ENCODE peak calls at places on chromosome 3, in ten cellular contexts. O is lung, M is A549, I is cardiac muscle cell, R is brain microvascular endothelial cell, Z is ovary, C is tibial artery, V is IMR-90, X is upper lobe of left lung, D is suprapubic skin. E is an unnamed sample.

GRCh38 chr3:137761563-137762503 is 2.3 kb upstream of the SOX14 start:
- DNase-seq in X (peak), R (no peak), Z (no peak), I (no peak), C (peak), V (no peak), D (no peak), M (no peak), O (no peak), E (no peak)

GRCh38 chr3:131795382-131796085 is 239.3 kb downstream of the CPNE4 start:
- DNase-seq in D (no peak), X (no peak), M (no peak), Z (no peak), V (no peak), C (no peak), O (peak), I (peak), R (peak), E (no peak)

GRCh38 chr3:124791142-124791541 is 60.9 kb downstream of the UMPS start:
- DNase-seq in I (no peak), V (peak), R (no peak), C (no peak), X (no peak), O (no peak), D (no peak), Z (no peak), M (no peak), E (no peak)

GRCh38 chr3:13077431-13078157 is 4.4 kb upstream of the IQSEC1 start:
- DNase-seq in X (no peak), C (peak), M (no peak), I (no peak), O (no peak), D (no peak), Z (no peak), R (no peak), V (no peak), E (peak)

GRCh38 chr3:15174953-15175352 is 31.1 kb upstream of the CAPN7 start:
- DNase-seq in V (no peak), C (no peak), D (no peak), I (no peak), Z (no peak), M (no peak), R (no peak), O (no peak), X (no peak), E (no peak)

GRCh38 chr3:127612966-127613365 is 14.8 kb downstream of the MCM2 start:
- DNase-seq in R (no peak), X (no peak), I (no peak), D (no peak), O (peak), M (no peak), V (no peak), C (no peak), Z (no peak), E (no peak)

GRCh38 chr3:52722491-52722890 is 16.6 kb downstream of the SPCS1 start:
- DNase-seq in D (no peak), X (no peak), R (no peak), I (no peak), V (no peak), O (no peak), C (no peak), M (no peak), Z (no peak), E (no peak)

GRCh38 chr3:178206554-178206953 is 329.7 kb upstream of the KCNMB2 start:
- DNase-seq in R (no peak), I (peak), X (no peak), C (no peak), V (no peak), Z (no peak), M (no peak), O (no peak), D (no peak), E (no peak)

GRCh38 chr3:195035345-195036202 is 235.4 kb downstream of the XXYLT1 start:
- DNase-seq in O (no peak), X (peak), R (no peak), C (no peak), V (no peak), D (peak), Z (no peak), I (no peak), M (peak), E (no peak)

GRCh38 chr3:47022540-47023161 is 43.2 kb downstream of the NBEAL2 start:
- DNase-seq in X (no peak), M (no peak), C (no peak), Z (no peak), O (no peak), I (peak), D (no peak), R (no peak), V (peak), E (no peak)

GRCh38 chr3:113261996-113262665 is 50.8 kb downstream of the BOC start:
- DNase-seq in O (no peak), X (no peak), C (peak), R (no peak), D (no peak), I (no peak), Z (no peak), V (no peak), M (no peak), E (no peak)

GRCh38 chr3:195197764-195198423 is 73.1 kb downstream of the XXYLT1 start:
- DNase-seq in D (no peak), V (peak), Z (no peak), R (peak), O (no peak), I (no peak), X (no peak), M (peak), C (peak), E (no peak)

GRCh38 chr3:131669590-131669989 is 166.8 kb upstream of the MRPL3 start:
- DNase-seq in C (no peak), I (no peak), O (no peak), X (no peak), M (no peak), V (no peak), Z (no peak), D (no peak), R (no peak), E (no peak)

GRCh38 chr3:45948409-45948808 is 5.1 kb downstream of the CXCR6 start:
- DNase-seq in R (no peak), M (no peak), D (no peak), V (peak), Z (no peak), O (no peak), I (no peak), X (no peak), C (no peak), E (no peak)

GRCh38 chr3:9500108-9501050 is 53.2 kb downstream of the LHFPL4 start:
- DNase-seq in X (peak), D (no peak), C (no peak), O (peak), Z (peak), I (peak), R (peak), M (peak), V (peak), E (no peak)

GRCh38 chr3:125090649-125091048 is 34.9 kb upstream of the HEG1 start:
- DNase-seq in M (no peak), C (no peak), X (no peak), R (no peak), Z (no peak), I (no peak), V (no peak), O (no peak), D (no peak), E (no peak)

GRCh38 chr3:15478300-15478979 is 43.1 kb downstream of the COLQ start:
- DNase-seq in V (no peak), X (no peak), D (peak), Z (no peak), O (no peak), I (no peak), C (no peak), R (no peak), M (no peak), E (no peak)

GRCh38 chr3:66066963-66067617 is 28.4 kb upstream of the MAGI1 start:
- DNase-seq in R (no peak), C (no peak), V (no peak), X (no peak), M (no peak), Z (no peak), O (no peak), D (no peak), I (no peak), E (no peak)

GRCh38 chr3:112005091-112005672 is 6.5 kb downstream of the TAGLN3 start:
- DNase-seq in X (no peak), V (peak), D (no peak), R (no peak), M (no peak), Z (no peak), O (no peak), I (no peak), C (no peak), E (no peak)

GRCh38 chr3:136577791-136578190 is 174.4 kb downstream of the STAG1 start:
- DNase-seq in D (no peak), X (no peak), M (no peak), C (no peak), V (no peak), Z (no peak), R (no peak), O (no peak), I (no peak), E (no peak)

GRCh38 chr3:171172070-171172469 is 145.6 kb upstream of the SLC2A2 start:
- DNase-seq in X (no peak), O (no peak), V (no peak), Z (no peak), D (no peak), R (no peak), I (no peak), M (no peak), C (no peak), E (no peak)

GRCh38 chr3:101010316-101010715 is 17.1 kb upstream of the ABI3BP start:
- DNase-seq in I (no peak), V (peak), R (no peak), O (no peak), Z (no peak), D (no peak), M (no peak), X (no peak), C (no peak), E (no peak)

GRCh38 chr3:78911394-78911793 is 856.4 kb downstream of the ROBO1 start:
- DNase-seq in C (no peak), M (no peak), D (no peak), X (no peak), V (no peak), Z (no peak), O (no peak), I (no peak), R (no peak), E (no peak)

GRCh38 chr3:178072931-178073330 is 463.3 kb upstream of the KCNMB2 start:
- DNase-seq in V (no peak), O (no peak), X (no peak), I (no peak), M (no peak), C (no peak), R (no peak), D (no peak), Z (no peak), E (no peak)

GRCh38 chr3:155744626-155745324 is at the start of gene PLCH1:
- DNase-seq in Z (peak), I (peak), M (peak), V (peak), D (peak), C (peak), O (peak), R (peak), X (peak), E (peak)

GRCh38 chr3:80043226-80043625 is 275.4 kb upstream of the ROBO1 start:
- DNase-seq in Z (no peak), M (no peak), D (no peak), X (no peak), C (no peak), O (no peak), R (no peak), I (no peak), V (no peak), E (no peak)

GRCh38 chr3:12662593-12663310 is 1.2 kb downstream of the RAF1 start:
- DNase-seq in I (peak), C (peak), X (peak), R (no peak), V (peak), D (no peak), O (no peak), Z (no peak), M (peak), E (peak)

GRCh38 chr3:38627956-38628355 is 21.5 kb downstream of the SCN5A start:
- DNase-seq in O (no peak), C (no peak), Z (no peak), M (peak), R (peak), X (no peak), V (no peak), D (no peak), I (peak), E (no peak)

GRCh38 chr3:89957461-89957860 is 850.0 kb downstream of the EPHA3 start:
- DNase-seq in C (no peak), I (no peak), V (no peak), X (no peak), R (peak), O (no peak), M (no peak), D (no peak), Z (no peak), E (no peak)

GRCh38 chr3:4687596-4687995 is 194.4 kb downstream of the ITPR1 start:
- DNase-seq in D (no peak), V (no peak), C (no peak), X (no peak), M (no peak), I (no peak), R (no peak), O (no peak), Z (no peak), E (no peak)

GRCh38 chr3:169542347-169542751 is 121.2 kb downstream of the MECOM start:
- DNase-seq in O (no peak), D (no peak), R (no peak), V (no peak), X (no peak), C (no peak), I (no peak), Z (no peak), M (no peak), E (no peak)

GRCh38 chr3:58591496-58592133 is 14.4 kb upstream of the FAM107A start:
- DNase-seq in I (no peak), C (no peak), D (no peak), O (no peak), R (peak), V (no peak), X (no peak), M (no peak), Z (no peak), E (no peak)

GRCh38 chr3:98801042-98801747 is 38.1 kb downstream of the ST3GAL6 start:
- DNase-seq in Z (no peak), I (no peak), M (no peak), D (no peak), R (no peak), V (no peak), C (no peak), X (no peak), O (no peak), E (no peak)
- TF ChIP-seq CTCF in Z (no peak), I (peak), M (peak), D (no peak), R (peak), V (peak), C (no peak), X (no peak), O (no peak), E (no peak)

DNA sequence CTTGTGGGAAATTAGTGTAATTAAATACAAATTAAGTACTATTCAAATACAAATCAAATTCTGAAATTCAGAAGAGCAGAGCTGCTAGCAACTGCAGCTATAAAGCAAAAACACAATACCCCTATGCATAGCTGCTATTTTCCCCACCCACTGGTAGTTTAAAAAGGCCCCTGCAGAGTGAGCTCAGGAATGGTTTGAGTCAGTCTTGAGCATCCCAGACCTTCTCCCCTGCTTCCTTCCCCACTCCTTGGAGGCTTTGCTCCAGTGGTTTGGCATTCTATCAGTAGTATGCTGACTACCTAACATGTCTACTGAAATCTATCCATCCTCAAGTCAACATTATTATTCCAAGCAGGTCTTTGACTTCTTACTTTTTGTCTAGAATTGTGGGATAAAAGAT is 53.0 kb downstream of the EFHB start:
- DNase-seq in O (no peak), Z (no peak), I (no peak), R (no peak), C (no peak), V (no peak), X (no peak), D (no peak), M (no peak), E (no peak)
- H3K4me3 ChIP-seq in O (no peak), Z (no peak), I (no peak), R (no peak), C (no peak), V (no peak), X (no peak), D (no peak), M (no peak), E (no peak)

GRCh38 chr3:184737641-184738518 is 26.0 kb upstream of the MAGEF1 start:
- DNase-seq in V (peak), Z (peak), D (peak), M (no peak), I (no peak), C (peak), X (no peak), O (no peak), R (peak), E (peak)
- H3K27ac ChIP-seq in V (no peak), Z (no peak), D (peak), M (no peak), I (peak), C (no peak), X (no peak), O (no peak), R (no peak), E (peak)

GRCh38 chr3:159586587-159587202 is 401.9 kb upstream of the IL12A start:
- DNase-seq in D (no peak), O (no peak), C (no peak), I (peak), V (peak), X (no peak), Z (no peak), R (peak), M (peak), E (no peak)
- TF ChIP-seq CTCF in D (no peak), O (no peak), C (no peak), I (peak), V (peak), X (no peak), Z (no peak), R (peak), M (peak), E (peak)

GRCh38 chr3:18246336-18247060 is 178.6 kb downstream of the SATB1 start:
- DNase-seq in R (no peak), I (no peak), O (no peak), C (no peak), Z (no peak), D (no peak), X (no peak), V (no peak), M (no peak), E (no peak)
- H3K4me3 ChIP-seq in R (no peak), I (no peak), O (no peak), C (no peak), Z (no peak), D (no peak), X (no peak), V (no peak), M (no peak), E (no peak)

DNA sequence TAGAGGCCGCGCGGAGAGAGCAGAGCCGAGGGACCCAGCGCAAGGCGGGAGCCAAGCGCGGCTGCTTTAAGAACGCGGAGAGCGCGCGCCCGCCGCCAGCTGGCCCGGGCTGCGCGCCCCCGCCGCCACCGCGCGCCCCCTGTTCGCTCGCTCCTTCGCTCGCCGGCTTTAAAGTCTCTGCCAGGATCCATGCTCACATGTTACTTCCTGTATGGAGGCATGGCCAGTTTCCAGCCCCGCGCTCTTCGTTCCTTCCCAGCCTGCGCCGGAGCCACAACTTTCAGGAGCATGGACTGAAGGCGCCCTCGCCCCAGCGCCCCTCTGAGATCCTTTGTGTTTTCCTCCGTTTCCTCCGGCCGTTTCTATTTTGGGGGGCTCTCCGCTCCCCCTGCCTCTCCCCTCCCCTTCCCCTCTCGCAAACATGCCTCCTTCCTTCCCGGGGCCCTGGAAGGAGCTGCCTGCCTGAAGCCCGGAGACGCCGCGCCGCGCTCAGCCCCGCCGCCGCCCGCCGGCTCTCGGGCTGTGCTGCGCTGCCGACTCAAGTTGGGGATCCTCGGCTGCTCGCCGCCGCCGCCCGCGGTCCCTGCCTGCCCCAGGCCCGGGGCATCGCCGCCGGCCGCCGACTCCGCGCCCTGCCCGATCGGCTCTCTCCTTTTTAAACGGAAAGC is at the start of gene PTPRG:
- DNase-seq in I (peak), D (peak), Z (peak), R (peak), M (peak), O (peak), C (peak), X (peak), V (peak), E (peak)
- H3K27ac ChIP-seq in I (peak), D (peak), Z (peak), R (peak), M (peak), O (peak), C (peak), X (peak), V (peak), E (peak)

E was measured in dorsolateral prefrontal cortex.